ENCODE peak calls at places on chromosomes 16 and 17, in six cellular contexts. One of them, this sample, is unnamed.

GRCh38 chr16:24610421-24610765 is 71.0 kb downstream of the RBBP6 start:
- DNase-seq in amygdala: peak
- DNase-seq in GM04503: no peak
- DNase-seq in activated CD4-positive, CD25-positive, alpha-beta regulatory T cell treated with anti-CD3 and anti-CD28 coated beads, Interleukin-2, amount 50 U/mL, for 72 hours: no peak
- DNase-seq in NCI-H1092 treated with DMSO at 0.1 percent for 48 hours: peak
- DNase-seq in heart left ventricle: no peak
- DNase-seq in this sample: no peak

GRCh38 chr16:89193021-89193575 is 7.2 kb downstream of the SLC22A31 start:
- DNase-seq in amygdala: no peak
- DNase-seq in GM04503: no peak
- DNase-seq in activated CD4-positive, CD25-positive, alpha-beta regulatory T cell treated with anti-CD3 and anti-CD28 coated beads, Interleukin-2, amount 50 U/mL, for 72 hours: peak
- DNase-seq in NCI-H1092 treated with DMSO at 0.1 percent for 48 hours: no peak
- DNase-seq in heart left ventricle: no peak
- DNase-seq in this sample: no peak

GRCh38 chr17:81694810-81695209 is 8.4 kb upstream of the MRPL12 start:
- DNase-seq in amygdala: no peak
- DNase-seq in GM04503: no peak
- DNase-seq in activated CD4-positive, CD25-positive, alpha-beta regulatory T cell treated with anti-CD3 and anti-CD28 coated beads, Interleukin-2, amount 50 U/mL, for 72 hours: no peak
- DNase-seq in NCI-H1092 treated with DMSO at 0.1 percent for 48 hours: no peak
- DNase-seq in heart left ventricle: no peak
- DNase-seq in this sample: no peak

GRCh38 chr17:50459756-50460155 is 8.9 kb downstream of the CHAD start:
- DNase-seq in amygdala: no peak
- DNase-seq in GM04503: no peak
- DNase-seq in activated CD4-positive, CD25-positive, alpha-beta regulatory T cell treated with anti-CD3 and anti-CD28 coated beads, Interleukin-2, amount 50 U/mL, for 72 hours: no peak
- DNase-seq in NCI-H1092 treated with DMSO at 0.1 percent for 48 hours: no peak
- DNase-seq in heart left ventricle: no peak
- DNase-seq in this sample: no peak

GRCh38 chr17:60720763-60721531 is 43.3 kb downstream of the BCAS3 start:
- DNase-seq in amygdala: peak
- DNase-seq in GM04503: no peak
- DNase-seq in activated CD4-positive, CD25-positive, alpha-beta regulatory T cell treated with anti-CD3 and anti-CD28 coated beads, Interleukin-2, amount 50 U/mL, for 72 hours: no peak
- DNase-seq in NCI-H1092 treated with DMSO at 0.1 percent for 48 hours: peak
- DNase-seq in heart left ventricle: peak
- DNase-seq in this sample: no peak

GRCh38 chr17:18260332-18261145 is at the start of gene MIEF2:
- DNase-seq in amygdala: peak
- DNase-seq in GM04503: peak
- DNase-seq in activated CD4-positive, CD25-positive, alpha-beta regulatory T cell treated with anti-CD3 and anti-CD28 coated beads, Interleukin-2, amount 50 U/mL, for 72 hours: peak
- DNase-seq in NCI-H1092 treated with DMSO at 0.1 percent for 48 hours: peak
- DNase-seq in heart left ventricle: peak
- DNase-seq in this sample: peak

GRCh38 chr17:57174591-57174990 is 81.7 kb upstream of the MSI2 start:
- DNase-seq in amygdala: no peak
- DNase-seq in GM04503: no peak
- DNase-seq in activated CD4-positive, CD25-positive, alpha-beta regulatory T cell treated with anti-CD3 and anti-CD28 coated beads, Interleukin-2, amount 50 U/mL, for 72 hours: no peak
- DNase-seq in NCI-H1092 treated with DMSO at 0.1 percent for 48 hours: no peak
- DNase-seq in heart left ventricle: no peak
- DNase-seq in this sample: no peak

GRCh38 chr17:18107061-18107460 is 1.5 kb upstream of the MYO15A start:
- DNase-seq in amygdala: no peak
- DNase-seq in GM04503: no peak
- DNase-seq in activated CD4-positive, CD25-positive, alpha-beta regulatory T cell treated with anti-CD3 and anti-CD28 coated beads, Interleukin-2, amount 50 U/mL, for 72 hours: no peak
- DNase-seq in NCI-H1092 treated with DMSO at 0.1 percent for 48 hours: no peak
- DNase-seq in heart left ventricle: no peak
- DNase-seq in this sample: no peak

GRCh38 chr17:67374329-67375053 is 2.6 kb upstream of the PITPNC1 start:
- DNase-seq in amygdala: peak
- DNase-seq in GM04503: no peak
- DNase-seq in activated CD4-positive, CD25-positive, alpha-beta regulatory T cell treated with anti-CD3 and anti-CD28 coated beads, Interleukin-2, amount 50 U/mL, for 72 hours: peak
- DNase-seq in NCI-H1092 treated with DMSO at 0.1 percent for 48 hours: peak
- DNase-seq in heart left ventricle: peak
- DNase-seq in this sample: peak